ENCODE peak calls at places on chromosomes 11 and 22, in four cellular contexts. G is cardiac muscle cell, Z is BJ, U is endodermal cell. Q is an unnamed sample.

GRCh38 chr11:57307666-57308270 is 17.0 kb downstream of the TNKS1BP1 start:
- DNase-seq in G (no peak), Z (no peak), U (no peak), Q (no peak)

GRCh38 chr11:3939211-3939610 is 83.7 kb downstream of the STIM1 start:
- DNase-seq in G (no peak), Z (peak; percentile 71), U (no peak), Q (no peak)

GRCh38 chr11:75475767-75476650 is 43.0 kb upstream of the KLHL35 start:
- DNase-seq in G (no peak), Z (no peak), U (no peak), Q (no peak)

GRCh38 chr11:96023311-96023710 is 99.4 kb upstream of the MTMR2 start:
- DNase-seq in G (no peak), Z (no peak), U (no peak), Q (no peak)

GRCh38 chr11:37411289-37411688 is 813.3 kb upstream of the RAG2 start:
- DNase-seq in G (no peak), Z (no peak), U (no peak), Q (no peak)

GRCh38 chr11:57779275-57779674 is 17.7 kb downstream of the CTNND1 start:
- DNase-seq in G (peak; percentile 56), Z (no peak), U (peak; percentile 81), Q (no peak)

GRCh38 chr22:48431014-48431413 is 1396.7 kb downstream of the BRD1 start:
- DNase-seq in G (no peak), Z (no peak), U (no peak), Q (no peak)

GRCh38 chr22:27299181-27300085 is 502.1 kb downstream of the MN1 start:
- DNase-seq in G (no peak), Z (no peak), U (peak; percentile 67), Q (no peak)

GRCh38 chr11:64607381-64608259 is 16.6 kb downstream of the SLC22A12 start:
- DNase-seq in G (no peak), Z (no peak), U (no peak), Q (no peak)

GRCh38 chr22:44192098-44192810 is 11.5 kb downstream of the PARVG start:
- DNase-seq in G (no peak), Z (no peak), U (peak; percentile 93), Q (peak; percentile 23)

GRCh38 chr22:23113847-23114720 is 27.7 kb downstream of the RSPH14 start:
- DNase-seq in G (peak; percentile 52), Z (no peak), U (no peak), Q (no peak)

GRCh38 chr11:93902921-93903320 is 52.5 kb upstream of the VSTM5 start:
- DNase-seq in G (no peak), Z (no peak), U (no peak), Q (no peak)

GRCh38 chr11:98940913-98941312 is 79.8 kb upstream of the CNTN5 start:
- DNase-seq in G (peak; percentile 3), Z (no peak), U (peak; percentile 66), Q (no peak)

GRCh38 chr11:3164138-3164539 is 971 bp downstream of the OSBPL5 start:
- DNase-seq in G (no peak), Z (no peak), U (peak; percentile 56), Q (peak; percentile 75)

GRCh38 chr11:134033696-134034491 is 35.0 kb upstream of the JAM3 start:
- DNase-seq in G (peak; percentile 93), Z (peak; percentile 39), U (peak; percentile 96), Q (peak; percentile 84)

GRCh38 chr11:29002816-29003215 is 894.6 kb downstream of the METTL15 start:
- DNase-seq in G (no peak), Z (no peak), U (no peak), Q (no peak)

GRCh38 chr11:69078508-69078907 is 29.8 kb downstream of the TPCN2 start:
- DNase-seq in G (no peak), Z (no peak), U (no peak), Q (no peak)

GRCh38 chr11:69081180-69081579 is 32.4 kb downstream of the TPCN2 start:
- DNase-seq in G (no peak), Z (no peak), U (no peak), Q (peak; percentile 72)

GRCh38 chr11:69079891-69080290 is 31.2 kb downstream of the TPCN2 start:
- DNase-seq in G (no peak), Z (no peak), U (no peak), Q (peak; percentile 53)

GRCh38 chr11:69078930-69079607 is 30.3 kb downstream of the TPCN2 start:
- DNase-seq in G (no peak), Z (no peak), U (no peak), Q (no peak)

GRCh38 chr11:69080361-69080973 is 31.7 kb downstream of the TPCN2 start:
- DNase-seq in G (no peak), Z (no peak), U (no peak), Q (no peak)
- H3K36me3 ChIP-seq in G (peaks cover 12% of the 10 kb centered on the region), Z (peaks cover 32% of the 10 kb centered on the region), U (peaks cover 26% of the 10 kb centered on the region), Q (no peaks in the 10 kb centered on the region)

GRCh38 chr11:70099578-70100282 is 21.6 kb downstream of the ANO1 start:
- DNase-seq in G (no peak), Z (no peak), U (no peak), Q (no peak)

GRCh38 chr11:70100791-70101190 is 22.7 kb downstream of the ANO1 start:
- DNase-seq in G (no peak), Z (no peak), U (no peak), Q (no peak)

GRCh38 chr11:70097783-70098182 is 19.7 kb downstream of the ANO1 start:
- DNase-seq in G (no peak), Z (no peak), U (no peak), Q (no peak)

GRCh38 chr11:70098936-70099335 is 20.8 kb downstream of the ANO1 start:
- DNase-seq in G (no peak), Z (no peak), U (no peak), Q (no peak)

DNA sequence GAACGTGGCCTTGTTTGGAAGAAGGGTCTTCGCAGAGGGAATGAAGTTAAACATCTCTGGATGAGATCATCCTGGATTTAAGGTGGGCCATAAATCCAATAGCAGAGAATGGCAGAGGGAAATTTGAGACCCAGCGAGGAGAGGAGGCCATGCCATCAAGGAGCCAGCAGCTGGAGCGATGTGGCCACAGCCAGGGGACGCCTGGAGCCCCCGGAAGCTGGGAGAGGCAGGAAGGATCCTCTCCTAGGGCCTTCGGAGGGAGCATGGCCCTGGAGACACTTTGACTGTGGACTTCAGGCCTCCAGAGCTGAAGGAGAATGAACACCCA is 22.1 kb downstream of the ANO1 start:
- DNase-seq in G (no peak), Z (no peak), U (no peak), Q (no peak)
- H3K27me3 ChIP-seq in G (no peaks in the 10 kb centered on the region), Z (peaks cover 8% of the 10 kb centered on the region), U (no peaks in the 10 kb centered on the region), Q (no peaks in the 10 kb centered on the region)

GRCh38 chr22:37636186-37636948 is 3.1 kb upstream of the SH3BP1 start:
- DNase-seq in G (no peak), Z (no peak), U (no peak), Q (no peak)
- TF ChIP-seq CTCF in G (peak; percentile 48), Z (peak; percentile 55), U (peak; percentile 61), Q (no peak)

DNA sequence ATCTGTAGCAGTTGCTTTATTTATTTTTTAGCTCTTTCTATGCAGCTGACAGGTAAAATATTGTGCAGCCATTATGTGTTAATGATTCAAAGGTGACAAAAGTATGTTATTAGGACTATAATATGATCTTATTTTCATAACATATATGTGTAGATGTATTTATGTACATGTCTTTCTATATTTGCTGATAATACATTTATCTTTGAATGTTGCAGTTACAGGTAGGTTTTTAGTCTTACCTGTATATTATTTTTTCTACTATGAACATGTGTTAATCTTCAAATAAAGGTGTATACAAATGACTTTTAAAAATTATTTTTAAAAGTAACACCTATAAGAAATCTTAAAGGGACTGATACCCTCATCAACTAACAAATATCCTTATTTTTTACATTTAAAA is 33.6 kb downstream of the FAR1 start:
- DNase-seq in G (no peak), Z (no peak), U (no peak), Q (no peak)
- H3K36me3 ChIP-seq in G (no peaks in the 10 kb centered on the region), Z (no peaks in the 10 kb centered on the region), U (peaks cover 55% of the 10 kb centered on the region), Q (peaks cover 4% of the 10 kb centered on the region)

GRCh38 chr11:102780491-102780918 is at the start of gene MMP10:
- DNase-seq in G (peak; percentile 19), Z (no peak), U (peak; percentile 73), Q (no peak)
- H3K27me3 ChIP-seq in G (no peaks in the 10 kb centered on the region), Z (no peaks in the 10 kb centered on the region), U (no peaks in the 10 kb centered on the region), Q (no peaks in the 10 kb centered on the region)

GRCh38 chr11:83284501-83285051 is 1.6 kb downstream of the CCDC90B start:
- DNase-seq in G (no peak), Z (no peak), U (no peak), Q (no peak)

GRCh38 chr11:83287631-83288030 is 1.5 kb upstream of the CCDC90B start:
- DNase-seq in G (no peak), Z (no peak), U (no peak), Q (no peak)

GRCh38 chr11:83282084-83282716 is 4.0 kb downstream of the CCDC90B start:
- DNase-seq in G (no peak), Z (no peak), U (no peak), Q (no peak)

GRCh38 chr11:83285131-83285770 is 916 bp downstream of the CCDC90B start:
- DNase-seq in G (no peak), Z (no peak), U (no peak), Q (no peak)

DNA sequence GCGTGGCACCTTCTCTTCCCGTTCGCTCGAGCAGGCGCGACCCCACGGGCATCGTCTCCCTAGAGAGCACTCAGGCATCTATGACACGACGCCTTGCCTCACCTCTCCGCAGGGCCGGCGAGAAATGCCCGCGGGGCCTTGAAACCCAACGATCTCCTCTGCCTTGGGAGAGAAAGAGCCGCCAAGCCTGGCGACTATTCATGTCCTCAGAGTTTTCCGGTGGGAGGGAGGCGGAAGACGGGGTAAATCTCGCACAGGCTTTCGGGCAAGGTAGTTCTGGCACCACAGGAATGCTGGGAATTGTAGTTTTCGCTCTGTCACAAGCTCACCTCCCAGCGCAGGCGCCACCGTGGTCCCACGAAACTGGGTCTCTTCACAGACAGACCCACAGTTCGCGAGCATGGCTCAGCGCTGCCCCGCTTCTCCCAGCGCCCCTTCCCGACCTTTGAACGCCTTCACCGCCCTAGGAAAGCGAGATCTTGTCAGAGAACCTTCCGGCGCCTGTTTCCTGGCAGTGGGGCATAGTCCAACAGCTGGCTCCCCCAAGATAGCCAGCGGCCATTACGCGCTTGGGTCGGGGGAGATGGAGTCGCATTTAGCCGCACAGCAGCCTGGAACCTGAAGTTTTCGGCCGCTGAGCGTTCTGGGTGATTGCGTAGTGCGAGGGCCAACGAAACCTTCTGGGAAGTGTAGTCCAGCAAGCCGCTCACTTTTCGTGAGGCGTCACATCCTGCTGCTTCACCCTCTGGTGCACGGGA is at the start of gene CCDC90B:
- DNase-seq in G (peak; percentile 97), Z (peak; percentile 91), U (peak; percentile 98), Q (peak; percentile 97)
- TF ChIP-seq CTCF in G (peak; percentile 23), Z (no peak), U (no peak), Q (no peak)

GRCh38 chr22:46098525-46099475 is 51.5 kb upstream of the PPARA start:
- DNase-seq in G (no peak), Z (no peak), U (no peak), Q (no peak)
- H3K36me3 ChIP-seq in G (no peaks in the 10 kb centered on the region), Z (peaks cover 71% of the 10 kb centered on the region), U (no peaks in the 10 kb centered on the region), Q (no peaks in the 10 kb centered on the region)

DNA sequence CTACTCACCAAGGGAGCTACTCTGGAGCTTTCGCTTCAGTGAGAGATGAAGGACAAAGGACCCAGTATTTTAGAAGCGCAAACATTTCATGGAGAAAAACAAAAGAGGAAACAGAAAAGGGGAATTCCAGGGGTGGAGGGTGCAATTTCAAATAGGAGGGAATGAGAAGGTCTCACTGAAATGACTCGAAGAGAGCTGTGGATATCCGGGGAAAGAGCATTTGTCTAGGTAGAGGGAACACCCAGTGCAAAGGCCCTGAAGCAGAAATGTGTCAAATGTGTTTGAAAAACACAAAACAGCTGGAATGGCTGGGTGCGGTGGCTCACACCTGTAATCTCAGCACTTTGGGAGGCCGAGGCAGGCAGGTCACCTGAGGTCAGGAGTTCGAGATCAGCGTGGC is 2.4 kb downstream of the RPS19BP1 start:
- DNase-seq in G (no peak), Z (no peak), U (no peak), Q (no peak)
- H3K27me3 ChIP-seq in G (no peaks in the 10 kb centered on the region), Z (no peaks in the 10 kb centered on the region), U (no peaks in the 10 kb centered on the region), Q (no peaks in the 10 kb centered on the region)

GRCh38 chr11:5369793-5370192 is 13.8 kb upstream of the OR51M1 start:
- DNase-seq in G (peak; percentile 14), Z (no peak), U (no peak), Q (no peak)
- TF ChIP-seq CTCF in G (peak; percentile 24), Z (peak; percentile 61), U (peak; percentile 78), Q (no peak)